ENCODE peak calls at places on chromosomes 7 and 10, in nine cellular contexts. One of them, this sample, is unnamed.

GRCh38 chr7:371779-372545 is 82.0 kb downstream of the FOXL3 start:
- ATAC-seq in Panc1: peak
- ATAC-seq in T-helper 17 cell: no peak
- ATAC-seq in heart right ventricle: no peak
- ATAC-seq in upper lobe of left lung: no peak
- ATAC-seq in SK-N-SH treated with all-trans-retinoic acid at 6 μM for 48 hours: peak
- ATAC-seq in lower lobe of right lung: no peak
- ATAC-seq in stimulated activated memory B cell treated with anti-CD40 and anti-IgM and Interleukin-4, amounts not matched to agents 10 μg/mL and 1 μg/mL and 100 μg/mL, for 72 hours: no peak
- ATAC-seq in HCT116: peak
- ATAC-seq in this sample: no peak

GRCh38 chr7:92325173-92325572 is 79.4 kb downstream of the ANKIB1 start:
- ATAC-seq in Panc1: no peak
- ATAC-seq in T-helper 17 cell: no peak
- ATAC-seq in heart right ventricle: peak
- ATAC-seq in upper lobe of left lung: no peak
- ATAC-seq in SK-N-SH treated with all-trans-retinoic acid at 6 μM for 48 hours: no peak
- ATAC-seq in lower lobe of right lung: no peak
- ATAC-seq in stimulated activated memory B cell treated with anti-CD40 and anti-IgM and Interleukin-4, amounts not matched to agents 10 μg/mL and 1 μg/mL and 100 μg/mL, for 72 hours: no peak
- ATAC-seq in HCT116: no peak
- ATAC-seq in this sample: no peak

GRCh38 chr10:92464364-92464763 is 109.5 kb downstream of the IDE start:
- ATAC-seq in Panc1: no peak
- ATAC-seq in T-helper 17 cell: no peak
- ATAC-seq in heart right ventricle: no peak
- ATAC-seq in upper lobe of left lung: no peak
- ATAC-seq in SK-N-SH treated with all-trans-retinoic acid at 6 μM for 48 hours: no peak
- ATAC-seq in lower lobe of right lung: no peak
- ATAC-seq in stimulated activated memory B cell treated with anti-CD40 and anti-IgM and Interleukin-4, amounts not matched to agents 10 μg/mL and 1 μg/mL and 100 μg/mL, for 72 hours: no peak
- ATAC-seq in HCT116: no peak
- ATAC-seq in this sample: no peak

GRCh38 chr10:99329891-99330674 is 927 bp downstream of the CNNM1 start:
- ATAC-seq in Panc1: peak
- ATAC-seq in T-helper 17 cell: no peak
- ATAC-seq in heart right ventricle: peak
- ATAC-seq in upper lobe of left lung: peak
- ATAC-seq in SK-N-SH treated with all-trans-retinoic acid at 6 μM for 48 hours: peak
- ATAC-seq in lower lobe of right lung: peak
- ATAC-seq in stimulated activated memory B cell treated with anti-CD40 and anti-IgM and Interleukin-4, amounts not matched to agents 10 μg/mL and 1 μg/mL and 100 μg/mL, for 72 hours: no peak
- ATAC-seq in HCT116: peak
- ATAC-seq in this sample: peak

GRCh38 chr7:4931932-4932331 is 27.1 kb downstream of the MMD2 start:
- ATAC-seq in Panc1: peak
- ATAC-seq in T-helper 17 cell: no peak
- ATAC-seq in heart right ventricle: no peak
- ATAC-seq in upper lobe of left lung: no peak
- ATAC-seq in SK-N-SH treated with all-trans-retinoic acid at 6 μM for 48 hours: peak
- ATAC-seq in lower lobe of right lung: no peak
- ATAC-seq in stimulated activated memory B cell treated with anti-CD40 and anti-IgM and Interleukin-4, amounts not matched to agents 10 μg/mL and 1 μg/mL and 100 μg/mL, for 72 hours: no peak
- ATAC-seq in HCT116: peak
- ATAC-seq in this sample: no peak

GRCh38 chr10:3010819-3011422 is 56.4 kb upstream of the PFKP start:
- ATAC-seq in Panc1: no peak
- ATAC-seq in T-helper 17 cell: no peak
- ATAC-seq in heart right ventricle: peak
- ATAC-seq in upper lobe of left lung: no peak
- ATAC-seq in SK-N-SH treated with all-trans-retinoic acid at 6 μM for 48 hours: peak
- ATAC-seq in lower lobe of right lung: no peak
- ATAC-seq in stimulated activated memory B cell treated with anti-CD40 and anti-IgM and Interleukin-4, amounts not matched to agents 10 μg/mL and 1 μg/mL and 100 μg/mL, for 72 hours: no peak
- ATAC-seq in HCT116: no peak
- ATAC-seq in this sample: peak

GRCh38 chr10:133358162-133358919 is 522 bp upstream of the FUOM start:
- ATAC-seq in Panc1: no peak
- ATAC-seq in T-helper 17 cell: no peak
- ATAC-seq in heart right ventricle: peak
- ATAC-seq in upper lobe of left lung: no peak
- ATAC-seq in SK-N-SH treated with all-trans-retinoic acid at 6 μM for 48 hours: no peak
- ATAC-seq in lower lobe of right lung: peak
- ATAC-seq in stimulated activated memory B cell treated with anti-CD40 and anti-IgM and Interleukin-4, amounts not matched to agents 10 μg/mL and 1 μg/mL and 100 μg/mL, for 72 hours: peak
- ATAC-seq in HCT116: no peak
- ATAC-seq in this sample: peak

GRCh38 chr10:16950686-16951681 is 133.8 kb upstream of the RSU1 start:
- ATAC-seq in Panc1: peak
- ATAC-seq in T-helper 17 cell: no peak
- ATAC-seq in heart right ventricle: no peak
- ATAC-seq in upper lobe of left lung: no peak
- ATAC-seq in SK-N-SH treated with all-trans-retinoic acid at 6 μM for 48 hours: peak
- ATAC-seq in lower lobe of right lung: no peak
- ATAC-seq in stimulated activated memory B cell treated with anti-CD40 and anti-IgM and Interleukin-4, amounts not matched to agents 10 μg/mL and 1 μg/mL and 100 μg/mL, for 72 hours: no peak
- ATAC-seq in HCT116: peak
- ATAC-seq in this sample: no peak

GRCh38 chr7:30201161-30201666 is 66.4 kb downstream of the MTURN start:
- ATAC-seq in Panc1: no peak
- ATAC-seq in T-helper 17 cell: no peak
- ATAC-seq in heart right ventricle: peak
- ATAC-seq in upper lobe of left lung: no peak
- ATAC-seq in SK-N-SH treated with all-trans-retinoic acid at 6 μM for 48 hours: no peak
- ATAC-seq in lower lobe of right lung: no peak
- ATAC-seq in stimulated activated memory B cell treated with anti-CD40 and anti-IgM and Interleukin-4, amounts not matched to agents 10 μg/mL and 1 μg/mL and 100 μg/mL, for 72 hours: peak
- ATAC-seq in HCT116: no peak
- ATAC-seq in this sample: peak

GRCh38 chr10:73759512-73760115 is 15.4 kb downstream of the SEC24C start:
- ATAC-seq in Panc1: no peak
- ATAC-seq in T-helper 17 cell: peak
- ATAC-seq in heart right ventricle: no peak
- ATAC-seq in upper lobe of left lung: peak
- ATAC-seq in SK-N-SH treated with all-trans-retinoic acid at 6 μM for 48 hours: no peak
- ATAC-seq in lower lobe of right lung: peak
- ATAC-seq in stimulated activated memory B cell treated with anti-CD40 and anti-IgM and Interleukin-4, amounts not matched to agents 10 μg/mL and 1 μg/mL and 100 μg/mL, for 72 hours: peak
- ATAC-seq in HCT116: peak
- ATAC-seq in this sample: peak

GRCh38 chr7:31373337-31374289 is 33.1 kb upstream of the NEUROD6 start:
- ATAC-seq in Panc1: peak
- ATAC-seq in T-helper 17 cell: no peak
- ATAC-seq in heart right ventricle: no peak
- ATAC-seq in upper lobe of left lung: peak
- ATAC-seq in SK-N-SH treated with all-trans-retinoic acid at 6 μM for 48 hours: peak
- ATAC-seq in lower lobe of right lung: peak
- ATAC-seq in stimulated activated memory B cell treated with anti-CD40 and anti-IgM and Interleukin-4, amounts not matched to agents 10 μg/mL and 1 μg/mL and 100 μg/mL, for 72 hours: no peak
- ATAC-seq in HCT116: peak
- ATAC-seq in this sample: peak

GRCh38 chr10:14750900-14751575 is 23.7 kb downstream of the FAM107B start:
- ATAC-seq in Panc1: no peak
- ATAC-seq in T-helper 17 cell: peak
- ATAC-seq in heart right ventricle: peak
- ATAC-seq in upper lobe of left lung: peak
- ATAC-seq in SK-N-SH treated with all-trans-retinoic acid at 6 μM for 48 hours: no peak
- ATAC-seq in lower lobe of right lung: no peak
- ATAC-seq in stimulated activated memory B cell treated with anti-CD40 and anti-IgM and Interleukin-4, amounts not matched to agents 10 μg/mL and 1 μg/mL and 100 μg/mL, for 72 hours: peak
- ATAC-seq in HCT116: no peak
- ATAC-seq in this sample: peak

GRCh38 chr10:44935201-44935960 is 24.2 kb upstream of the RASSF4 start:
- ATAC-seq in Panc1: peak
- ATAC-seq in T-helper 17 cell: no peak
- ATAC-seq in heart right ventricle: peak
- ATAC-seq in upper lobe of left lung: peak
- ATAC-seq in SK-N-SH treated with all-trans-retinoic acid at 6 μM for 48 hours: peak
- ATAC-seq in lower lobe of right lung: no peak
- ATAC-seq in stimulated activated memory B cell treated with anti-CD40 and anti-IgM and Interleukin-4, amounts not matched to agents 10 μg/mL and 1 μg/mL and 100 μg/mL, for 72 hours: no peak
- ATAC-seq in HCT116: no peak
- ATAC-seq in this sample: no peak

GRCh38 chr10:102646610-102647432 is 2.5 kb downstream of the TRIM8 start:
- ATAC-seq in Panc1: no peak
- ATAC-seq in T-helper 17 cell: peak
- ATAC-seq in heart right ventricle: peak
- ATAC-seq in upper lobe of left lung: no peak
- ATAC-seq in SK-N-SH treated with all-trans-retinoic acid at 6 μM for 48 hours: peak
- ATAC-seq in lower lobe of right lung: no peak
- ATAC-seq in stimulated activated memory B cell treated with anti-CD40 and anti-IgM and Interleukin-4, amounts not matched to agents 10 μg/mL and 1 μg/mL and 100 μg/mL, for 72 hours: no peak
- ATAC-seq in HCT116: peak
- ATAC-seq in this sample: no peak